ENCODE peak calls at places on chromosomes 6 and 20, in seven cellular contexts. S, U, M, I, A, G and L are unnamed samples.

GRCh38 chr6:139367810-139368321 is 6.6 kb downstream of the CITED2 start:
- DNase-seq in S (no peak), U (no peak), M (no peak), I (no peak), A (no peak), G (peak; percentile 43), L (no peak)

GRCh38 chr6:8269856-8270454 is 165.4 kb downstream of the SLC35B3 start:
- DNase-seq in S (no peak), U (no peak), M (no peak), I (no peak), A (no peak), G (no peak), L (no peak)

GRCh38 chr20:11849976-11850670 is 67.6 kb upstream of the BTBD3 start:
- DNase-seq in S (no peak), U (no peak), M (no peak), I (peak; percentile 8), A (no peak), G (peak; percentile 73), L (peak; percentile 58)

GRCh38 chr20:36147707-36148106 is 6.8 kb upstream of the EPB41L1 start:
- DNase-seq in S (no peak), U (no peak), M (no peak), I (no peak), A (no peak), G (peak; percentile 98), L (no peak)

GRCh38 chr20:10521068-10521834 is 86.1 kb downstream of the SLX4IP start:
- DNase-seq in S (no peak), U (no peak), M (no peak), I (no peak), A (no peak), G (peak; percentile 67), L (no peak)

GRCh38 chr6:6611486-6611885 is 23.0 kb downstream of the LY86 start:
- DNase-seq in S (no peak), U (no peak), M (no peak), I (no peak), A (no peak), G (no peak), L (no peak)

GRCh38 chr6:9155836-9156235 is 720.5 kb upstream of the SLC35B3 start:
- DNase-seq in S (no peak), U (no peak), M (no peak), I (no peak), A (no peak), G (no peak), L (no peak)

GRCh38 chr6:33205172-33206026 is 944 bp downstream of the HSD17B8 start:
- DNase-seq in S (no peak), U (no peak), M (no peak), I (peak; percentile 55), A (peak; percentile 65), G (no peak), L (no peak)

GRCh38 chr6:127131772-127132171 is 13.3 kb downstream of the RSPO3 start:
- DNase-seq in S (no peak), U (no peak), M (no peak), I (no peak), A (no peak), G (no peak), L (no peak)

GRCh38 chr20:64029293-64030117 is 6.5 kb upstream of the C20orf204 start:
- DNase-seq in S (no peak), U (no peak), M (no peak), I (no peak), A (no peak), G (no peak), L (no peak)

GRCh38 chr6:82783587-82784253 is 281.9 kb downstream of the UBE3D start:
- DNase-seq in S (no peak), U (no peak), M (no peak), I (no peak), A (no peak), G (no peak), L (no peak)

GRCh38 chr20:51995551-51995951 is 193.2 kb upstream of the SALL4 start:
- DNase-seq in S (no peak), U (no peak), M (no peak), I (no peak), A (no peak), G (no peak), L (no peak)

GRCh38 chr6:136823128-136823660 is 802 bp downstream of the PEX7 start:
- DNase-seq in S (no peak), U (peak; percentile 79), M (no peak), I (no peak), A (no peak), G (no peak), L (no peak)

GRCh38 chr6:139364302-139364981 is 10.0 kb downstream of the CITED2 start:
- DNase-seq in S (no peak), U (no peak), M (no peak), I (no peak), A (no peak), G (peak; percentile 69), L (no peak)

GRCh38 chr20:36273414-36274247 is 32.5 kb upstream of the DLGAP4 start:
- DNase-seq in S (no peak), U (no peak), M (no peak), I (peak; percentile 4), A (peak; percentile 41), G (peak; percentile 28), L (no peak)

GRCh38 chr6:114024746-114025145 is 53.8 kb upstream of the HDAC2 start:
- DNase-seq in S (no peak), U (no peak), M (no peak), I (no peak), A (no peak), G (no peak), L (no peak)

GRCh38 chr6:2209226-2209809 is 36.1 kb downstream of the GMDS start:
- DNase-seq in S (no peak), U (no peak), M (no peak), I (peak; percentile 45), A (no peak), G (peak; percentile 39), L (no peak)

GRCh38 chr6:84462697-84463096 is 235.3 kb upstream of the CEP162 start:
- DNase-seq in S (no peak), U (no peak), M (no peak), I (no peak), A (no peak), G (peak; percentile 80), L (no peak)

GRCh38 chr20:22916121-22916842 is 118.8 kb upstream of the SSTR4 start:
- DNase-seq in S (no peak), U (no peak), M (no peak), I (no peak), A (no peak), G (no peak), L (no peak)

GRCh38 chr6:137286368-137286767 is 67.2 kb upstream of the IFNGR1 start:
- DNase-seq in S (no peak), U (no peak), M (no peak), I (no peak), A (no peak), G (no peak), L (no peak)

GRCh38 chr20:50580842-50581544 is 70.8 kb downstream of the PTPN1 start:
- DNase-seq in S (no peak), U (no peak), M (no peak), I (no peak), A (peak; percentile 47), G (no peak), L (no peak)

GRCh38 chr20:59174975-59175374 is 11.4 kb downstream of the ZNF831 start:
- DNase-seq in S (no peak), U (no peak), M (no peak), I (no peak), A (no peak), G (no peak), L (no peak)

GRCh38 chr6:89357390-89357789 is 4.9 kb upstream of the UBE2J1 start:
- DNase-seq in S (no peak), U (no peak), M (no peak), I (no peak), A (no peak), G (no peak), L (no peak)

DNA sequence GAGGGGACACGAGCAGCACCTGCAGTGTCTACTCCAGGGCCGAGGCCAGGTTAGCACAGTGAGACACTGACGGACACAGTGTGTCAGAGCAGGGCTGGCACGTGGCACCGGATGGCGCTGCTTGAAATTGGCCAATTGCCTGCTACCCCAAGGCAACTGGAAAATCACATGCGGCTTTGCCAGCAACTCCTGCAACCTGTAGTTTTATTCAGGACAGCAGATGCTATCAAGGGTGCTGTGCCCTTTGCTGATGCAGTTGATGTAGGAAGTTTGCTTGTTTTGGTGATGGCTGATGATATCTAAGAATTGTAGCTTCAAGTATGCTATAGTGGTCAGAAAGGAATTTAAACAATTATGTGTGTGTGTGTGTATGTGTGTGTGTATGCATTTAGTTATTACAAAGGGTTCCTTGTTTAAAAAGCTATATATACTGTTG is 25.9 kb downstream of the RIN2 start:
- DNase-seq in S (no peak), U (no peak), M (peak; percentile 42), I (no peak), A (no peak), G (peak; percentile 57), L (no peak)
- TF ChIP-seq CTCF in S (no peak), U (no peak), M (no peak), I (no peak), A (no peak), G (no peak), L (no peak)

GRCh38 chr6:44949595-44950201 is 378.4 kb upstream of the RUNX2 start:
- DNase-seq in S (no peak), U (no peak), M (no peak), I (no peak), A (no peak), G (no peak), L (no peak)
- H3K9me3 ChIP-seq in S (peaks cover 10% of the 10 kb centered on the region), U (no peaks in the 10 kb centered on the region), M (peaks cover 4% of the 10 kb centered on the region), I (peaks cover 9% of the 10 kb centered on the region), A (no peaks in the 10 kb centered on the region), G (no peaks in the 10 kb centered on the region), L (no peaks in the 10 kb centered on the region)

DNA sequence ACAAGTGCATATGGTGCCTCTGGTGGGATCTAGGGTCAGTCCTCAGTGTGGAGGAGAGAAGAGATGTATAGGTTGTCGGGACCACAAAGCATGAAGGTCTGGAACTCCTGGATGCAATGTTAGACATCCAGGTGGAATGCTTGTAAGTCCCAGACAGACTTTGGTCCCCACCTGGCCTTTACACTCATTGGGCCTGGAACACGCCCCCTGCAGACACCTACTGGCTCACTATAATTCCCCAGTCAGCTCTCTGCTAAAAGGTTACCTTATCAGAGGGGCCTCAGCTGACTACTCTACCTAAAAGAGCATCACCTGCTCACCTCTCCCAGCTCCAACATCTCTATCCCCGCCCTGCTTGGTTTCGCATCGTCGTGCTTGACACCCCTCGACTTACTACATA is 41.7 kb upstream of the SIRPA start:
- DNase-seq in S (no peak), U (no peak), M (no peak), I (no peak), A (no peak), G (no peak), L (no peak)
- H3K4me1 ChIP-seq in S (no peaks in the 10 kb centered on the region), U (no peaks in the 10 kb centered on the region), M (no peaks in the 10 kb centered on the region), I (peaks cover 4% of the 10 kb centered on the region), A (no peaks in the 10 kb centered on the region), G (no peaks in the 10 kb centered on the region), L (no peaks in the 10 kb centered on the region)

DNA sequence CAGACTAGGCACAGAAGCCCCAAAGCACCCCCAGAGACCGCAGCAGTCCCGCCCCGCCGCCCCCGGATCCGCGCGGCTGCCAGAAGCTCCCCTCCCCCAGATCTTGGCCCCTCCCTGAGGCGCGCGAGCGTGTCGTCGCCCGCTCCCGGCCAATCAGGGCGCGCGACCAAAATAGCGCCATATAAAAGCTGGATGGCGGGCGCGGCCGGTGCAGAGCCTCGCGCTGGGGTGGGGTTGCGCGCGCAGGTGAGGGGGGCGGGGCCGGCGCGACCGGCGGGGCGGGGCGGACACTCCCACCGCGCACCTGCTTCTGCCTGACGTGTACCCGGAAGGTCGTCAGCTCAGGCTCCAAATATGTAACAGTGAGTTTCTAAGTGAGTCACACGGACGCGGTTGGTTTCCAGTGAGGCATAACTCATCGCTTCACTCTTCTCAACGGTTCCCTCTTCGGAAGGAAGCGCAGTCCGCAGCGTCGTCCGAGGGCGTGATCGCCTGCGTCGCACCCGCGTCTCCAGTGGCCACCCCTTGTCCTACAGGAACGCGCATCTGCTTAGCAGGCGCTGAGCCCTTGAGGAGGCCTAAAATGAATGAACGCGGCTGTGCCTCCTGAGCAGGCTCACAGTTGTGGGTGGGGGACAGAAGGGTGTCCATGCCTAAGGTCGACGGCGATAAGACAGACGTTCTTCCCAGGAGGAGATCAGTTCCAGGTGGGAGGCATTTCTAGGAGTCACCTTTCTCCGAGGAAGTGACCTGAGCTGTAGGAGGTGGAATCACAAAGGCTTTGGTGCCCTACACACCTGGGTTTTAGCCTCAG is 50.6 kb upstream of the EZR start:
- DNase-seq in S (peak; percentile 91), U (peak; percentile 89), M (peak; percentile 86), I (peak; percentile 99), A (peak; percentile 86), G (peak; percentile 90), L (peak; percentile 61)
- TF ChIP-seq CTCF in S (no peak), U (no peak), M (no peak), I (no peak), A (no peak), G (no peak), L (no peak)